ENCODE peak calls at places on chromosomes 4 and X, in seven cellular contexts. V, H, L, I, Q, W and T are unnamed samples.

GRCh38 chrX:45872480-45872879 is 671.8 kb upstream of the DIPK2B start:
- ATAC-seq in I (no peak), L (no peak), Q (no peak), W (peak; percentile 63), H (no peak), V (no peak), T (no peak)

GRCh38 chrX:84188320-84188834 is 378 bp upstream of the RPS6KA6 start:
- ATAC-seq in W (no peak), V (no peak), H (peak; percentile 81), L (no peak), Q (no peak), I (no peak), T (peak; percentile 54)

GRCh38 chr4:1310796-1311715 is 21.4 kb downstream of the MAEA start:
- ATAC-seq in Q (no peak), V (no peak), I (no peak), W (no peak), L (peak; percentile 3), H (no peak), T (no peak)

GRCh38 chr4:108416831-108417230 is 203.5 kb upstream of the RPL34 start:
- ATAC-seq in Q (no peak), H (no peak), W (no peak), I (no peak), L (no peak), V (no peak), T (no peak)

GRCh38 chr4:108172231-108172779 is 3.6 kb upstream of the LEF1 start:
- ATAC-seq in I (no peak), V (peak; percentile 41), L (no peak), Q (no peak), W (peak; percentile 45), H (peak; percentile 47), T (peak; percentile 23)

GRCh38 chr4:124931050-124931449 is 218.5 kb upstream of the ANKRD50 start:
- ATAC-seq in I (no peak), Q (no peak), V (no peak), W (no peak), H (no peak), L (no peak), T (no peak)

GRCh38 chr4:77817304-77818076 is 1.7 kb downstream of the CNOT6L start:
- ATAC-seq in W (no peak), Q (no peak), V (no peak), H (no peak), I (peak; percentile 1), L (peak; percentile 80), T (no peak)

GRCh38 chrX:12138366-12139313 is at the start of gene FRMPD4:
- ATAC-seq in H (no peak), V (no peak), L (no peak), Q (no peak), I (no peak), W (no peak), T (no peak)

GRCh38 chr4:188971125-188971524 is 831.9 kb downstream of the TRIML1 start:
- ATAC-seq in H (no peak), Q (peak; percentile 73), I (no peak), W (no peak), L (no peak), V (no peak), T (no peak)

GRCh38 chr4:184231573-184231972 is 13.9 kb upstream of the ENPP6 start:
- ATAC-seq in V (no peak), Q (no peak), H (no peak), L (no peak), I (no peak), W (no peak), T (no peak)

GRCh38 chr4:125390126-125390525 is 75.4 kb downstream of the FAT4 start:
- ATAC-seq in V (peak; percentile 89), Q (no peak), L (no peak), H (peak; percentile 56), I (no peak), W (no peak), T (peak; percentile 79)

GRCh38 chr4:154732669-154733068 is 11.1 kb upstream of the LRAT start:
- ATAC-seq in Q (no peak), V (no peak), W (no peak), I (no peak), L (no peak), H (no peak), T (no peak)

GRCh38 chr4:139582044-139582443 is 26.0 kb upstream of the SETD7 start:
- ATAC-seq in L (no peak), W (no peak), I (no peak), V (no peak), Q (no peak), H (no peak), T (no peak)

GRCh38 chr4:113145147-113145518 is 95.7 kb downstream of the ANK2 start:
- ATAC-seq in Q (no peak), H (no peak), L (no peak), W (no peak), V (no peak), I (no peak), T (no peak)

GRCh38 chr4:174946246-174946645 is 28.1 kb downstream of the ADAM29 start:
- ATAC-seq in W (peak; percentile 84), V (no peak), I (no peak), L (no peak), H (no peak), Q (no peak), T (no peak)

GRCh38 chrX:30748337-30748960 is 95.2 kb downstream of the GK start:
- ATAC-seq in V (no peak), L (peak; percentile 86), H (no peak), Q (no peak), W (no peak), I (peak; percentile 72), T (no peak)

GRCh38 chr4:145528601-145529000 is 46.9 kb downstream of the SMAD1 start:
- ATAC-seq in L (no peak), V (no peak), I (no peak), W (no peak), Q (no peak), H (no peak), T (no peak)
- H3K4me3 ChIP-seq in L (no peak overlapping the region), V (no peak overlapping the region), I (no peak overlapping the region), W (no peak overlapping the region), Q (no peak overlapping the region), H (no peak overlapping the region), T (no peak overlapping the region)

GRCh38 chrX:71301195-71301924 is at the start of gene ITGB1BP2:
- ATAC-seq in I (peak; percentile 58), H (no peak), W (no peak), V (peak; percentile 30), Q (peak; percentile 43), L (peak; percentile 51), T (peak; percentile 83)
- TF ChIP-seq POLR2AphosphoS5 in I (peak; percentile 11), H (no peak), W (no peak), V (peak; percentile 44), Q (no peak), L (no peak), T (peak; percentile 76)

DNA sequence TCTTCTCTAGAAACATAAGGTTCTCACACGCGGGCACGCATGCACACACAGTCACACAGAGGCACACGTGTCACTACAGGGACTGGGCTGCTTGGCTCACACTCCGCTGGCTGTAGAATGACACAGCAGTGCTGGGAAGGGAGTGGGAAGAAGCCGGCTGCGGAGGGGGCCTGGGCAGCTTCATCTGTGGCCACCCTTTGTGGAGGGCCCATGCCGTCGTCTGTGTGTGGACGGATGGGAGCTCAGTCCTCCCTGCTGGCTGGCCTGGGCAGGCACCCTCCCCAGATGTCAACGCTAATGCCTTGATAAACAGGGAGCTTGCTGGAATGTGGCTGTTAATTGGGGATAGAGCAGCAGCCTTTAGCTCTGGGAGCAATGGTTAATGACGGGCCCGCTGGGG is 621.2 kb downstream of the BCOR start:
- ATAC-seq in L (no peak), H (no peak), V (no peak), W (no peak), Q (no peak), I (peak; percentile 71), T (no peak)
- H3K4me1 ChIP-seq in L (no peaks in the 10 kb centered on the region), H (peaks cover 5% of the 10 kb centered on the region), V (no peaks in the 10 kb centered on the region), W (no peaks in the 10 kb centered on the region), Q (no peaks in the 10 kb centered on the region), I (peaks cover 14% of the 10 kb centered on the region), T (no peaks in the 10 kb centered on the region)

GRCh38 chrX:39645059-39645895 is 452.5 kb downstream of the BCOR start:
- ATAC-seq in L (no peak), H (peak; percentile 85), W (no peak), I (no peak), V (no peak), Q (no peak), T (peak; percentile 63)
- H3K4me3 ChIP-seq in L (no peak overlapping the region), H (no peak overlapping the region), W (no peak overlapping the region), I (no peak overlapping the region), V (no peak overlapping the region), Q (no peak overlapping the region), T (no peak overlapping the region)

GRCh38 chrX:9992061-9992460 is 24.9 kb downstream of the CLDN34 start:
- ATAC-seq in W (no peak), L (no peak), V (no peak), H (no peak), I (no peak), Q (no peak), T (no peak)

GRCh38 chrX:9997524-9997923 is 30.4 kb downstream of the CLDN34 start:
- ATAC-seq in L (peak; percentile 59), W (peak; percentile 89), H (no peak), Q (no peak), V (no peak), I (no peak), T (no peak)

GRCh38 chrX:9992724-9993123 is 25.6 kb downstream of the CLDN34 start:
- ATAC-seq in H (no peak), Q (no peak), L (no peak), W (no peak), V (no peak), I (no peak), T (no peak)

GRCh38 chrX:9997041-9997440 is 29.9 kb downstream of the CLDN34 start:
- ATAC-seq in V (no peak), I (no peak), W (peak; percentile 21), Q (no peak), H (no peak), L (no peak), T (no peak)

DNA sequence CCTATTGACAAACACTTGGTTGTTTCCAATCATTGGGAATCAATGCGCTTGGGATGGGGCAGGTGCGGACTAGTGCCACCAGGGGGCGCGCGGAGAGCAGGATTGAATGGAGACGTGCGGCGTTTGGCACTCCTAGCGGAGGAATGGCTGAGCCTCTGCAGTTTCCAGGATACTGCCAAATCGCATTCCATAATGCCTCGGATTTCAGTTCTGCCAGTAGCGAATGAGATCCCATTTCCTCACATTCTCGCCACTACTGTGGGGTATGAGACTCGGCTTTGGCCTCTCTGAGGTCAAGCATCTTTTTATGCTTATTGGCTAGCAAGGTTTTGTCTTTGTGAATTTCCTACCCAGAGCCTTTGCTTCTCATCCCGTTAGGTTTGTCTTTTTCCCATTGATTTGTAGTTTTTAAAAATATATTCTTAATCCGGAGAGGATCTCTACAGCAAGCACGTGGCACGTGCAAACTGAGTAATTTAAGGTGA is 28.7 kb downstream of the CLDN34 start:
- ATAC-seq in W (peak; percentile 60), I (peak; percentile 90), H (peak; percentile 96), L (peak; percentile 86), Q (peak; percentile 85), V (peak; percentile 75), T (peak; percentile 90)
- TF ChIP-seq POLR2AphosphoS5 in W (no peak), I (no peak), H (no peak), L (no peak), Q (no peak), V (no peak), T (peak; percentile 64)

GRCh38 chrX:107442914-107443527 is 6.4 kb upstream of the FRMPD3 start:
- ATAC-seq in W (no peak), L (no peak), H (no peak), Q (no peak), I (no peak), V (no peak), T (no peak)
- H3K4me1 ChIP-seq in W (no peaks in the 10 kb centered on the region), L (peaks cover under 1% of the 10 kb centered on the region), H (no peaks in the 10 kb centered on the region), Q (peaks cover 6% of the 10 kb centered on the region), I (no peaks in the 10 kb centered on the region), V (no peaks in the 10 kb centered on the region), T (no peaks in the 10 kb centered on the region)

GRCh38 chr4:7333801-7334421 is 100.8 kb downstream of the PSAPL1 start:
- ATAC-seq in L (no peak), H (no peak), Q (no peak), V (no peak), W (no peak), I (peak; percentile 25), T (no peak)
- H3K4me3 ChIP-seq in L (no peak overlapping the region), H (no peak overlapping the region), Q (no peak overlapping the region), V (no peak overlapping the region), W (no peak overlapping the region), I (no peak overlapping the region), T (no peak overlapping the region)